ENCODE peak calls at places on chromosomes 5 and 9, in ten cellular contexts. K is body of pancreas, R is A549, L is HepG2, D is IMR-90, S is K562, P is HCT116, X is GM12878, Y is upper lobe of left lung, G is heart left ventricle. H is an unnamed sample.

GRCh38 chr5:17004441-17005086 is 68.5 kb upstream of the MYO10 start:
- ATAC-seq in K (no peak), R (no peak), L (no peak), D (no peak), S (no peak), P (no peak), X (no peak), Y (no peak), G (no peak), H (no peak)

GRCh38 chr9:129321511-129322021 is 143.5 kb upstream of the IER5L start:
- ATAC-seq in K (no peak), R (no peak), L (no peak), D (no peak), S (no peak), P (no peak), X (no peak), Y (no peak), G (no peak), H (no peak)

GRCh38 chr9:35669331-35670145 is 4.2 kb upstream of the CA9 start:
- ATAC-seq in K (peak), R (peak), L (peak), D (peak), S (no peak), P (peak), X (no peak), Y (no peak), G (no peak), H (no peak)

GRCh38 chr9:19020886-19021285 is 12.1 kb downstream of the SAXO1 start:
- ATAC-seq in K (no peak), R (no peak), L (no peak), D (no peak), S (no peak), P (no peak), X (no peak), Y (no peak), G (no peak), H (no peak)

GRCh38 chr5:101153526-101153925 is 250.4 kb upstream of the ST8SIA4 start:
- ATAC-seq in K (no peak), R (no peak), L (no peak), D (no peak), S (no peak), P (no peak), X (peak), Y (no peak), G (no peak), H (no peak)

GRCh38 chr5:99054972-99055371 is 126.2 kb upstream of the CHD1 start:
- ATAC-seq in K (no peak), R (no peak), L (no peak), D (no peak), S (no peak), P (no peak), X (peak), Y (no peak), G (no peak), H (no peak)

GRCh38 chr5:51278458-51279049 is 104.7 kb upstream of the ISL1 start:
- ATAC-seq in K (no peak), R (no peak), L (no peak), D (no peak), S (no peak), P (no peak), X (no peak), Y (no peak), G (no peak), H (no peak)

GRCh38 chr5:170388818-170389217 is 349 bp downstream of the KCNMB1 start:
- ATAC-seq in K (no peak), R (peak), L (peak), D (no peak), S (no peak), P (peak), X (peak), Y (peak), G (peak), H (peak)

GRCh38 chr5:72392326-72392733 is 72.2 kb downstream of the PTCD2 start:
- ATAC-seq in K (no peak), R (peak), L (no peak), D (peak), S (no peak), P (no peak), X (no peak), Y (no peak), G (peak), H (peak)

GRCh38 chr5:170383227-170383626 is 5.9 kb downstream of the KCNMB1 start:
- ATAC-seq in K (no peak), R (no peak), L (no peak), D (no peak), S (no peak), P (no peak), X (no peak), Y (no peak), G (no peak), H (no peak)

GRCh38 chr9:131713016-131713415 is 26.9 kb downstream of the RAPGEF1 start:
- ATAC-seq in K (peak), R (no peak), L (no peak), D (no peak), S (no peak), P (no peak), X (no peak), Y (no peak), G (no peak), H (no peak)

GRCh38 chr5:137975208-137975607 is 57.7 kb downstream of the FAM13B start:
- ATAC-seq in K (no peak), R (no peak), L (no peak), D (no peak), S (no peak), P (no peak), X (no peak), Y (no peak), G (no peak), H (no peak)

GRCh38 chr5:861442-862366 is 10.9 kb upstream of the ZDHHC11 start:
- ATAC-seq in K (no peak), R (peak), L (peak), D (no peak), S (peak), P (peak), X (peak), Y (no peak), G (no peak), H (no peak)

GRCh38 chr5:7396169-7397004 is 449 bp downstream of the ADCY2 start:
- ATAC-seq in K (peak), R (peak), L (peak), D (no peak), S (no peak), P (no peak), X (no peak), Y (peak), G (no peak), H (peak)

GRCh38 chr9:133194597-133194996 is 14.5 kb downstream of the OBP2B start:
- ATAC-seq in K (no peak), R (no peak), L (no peak), D (no peak), S (no peak), P (no peak), X (no peak), Y (no peak), G (no peak), H (no peak)

GRCh38 chr9:97905228-97905627 is 17.1 kb downstream of the TRMO start:
- ATAC-seq in K (no peak), R (no peak), L (no peak), D (no peak), S (no peak), P (no peak), X (no peak), Y (no peak), G (no peak), H (no peak)

GRCh38 chr5:133913413-133914155 is 54.8 kb downstream of the C5orf15 start:
- ATAC-seq in K (peak), R (no peak), L (no peak), D (no peak), S (no peak), P (no peak), X (no peak), Y (no peak), G (no peak), H (no peak)

GRCh38 chr9:106883030-106883429 is 20.1 kb downstream of the ZNF462 start:
- ATAC-seq in K (no peak), R (no peak), L (no peak), D (no peak), S (no peak), P (no peak), X (no peak), Y (peak), G (no peak), H (no peak)

GRCh38 chr5:1494780-1495524 is 28.8 kb downstream of the LPCAT1 start:
- ATAC-seq in K (no peak), R (no peak), L (no peak), D (no peak), S (no peak), P (no peak), X (peak), Y (peak), G (no peak), H (no peak)

GRCh38 chr5:142966146-142966455 is 195.9 kb downstream of the ARHGAP26 start:
- ATAC-seq in K (peak), R (no peak), L (no peak), D (no peak), S (no peak), P (no peak), X (no peak), Y (no peak), G (no peak), H (no peak)

GRCh38 chr5:33148076-33148501 is 292.7 kb upstream of the TARS1 start:
- ATAC-seq in K (no peak), R (peak), L (peak), D (peak), S (no peak), P (no peak), X (no peak), Y (peak), G (no peak), H (peak)

GRCh38 chr9:5793812-5794211 is 39.1 kb downstream of the ERMP1 start:
- ATAC-seq in K (no peak), R (no peak), L (no peak), D (no peak), S (no peak), P (no peak), X (no peak), Y (no peak), G (no peak), H (no peak)

GRCh38 chr9:84258371-84258770 is 82.2 kb downstream of the SLC28A3 start:
- ATAC-seq in K (no peak), R (no peak), L (no peak), D (no peak), S (no peak), P (no peak), X (no peak), Y (no peak), G (no peak), H (no peak)

GRCh38 chr9:106897681-106898080 is 34.7 kb downstream of the ZNF462 start:
- ATAC-seq in K (no peak), R (no peak), L (no peak), D (peak), S (no peak), P (no peak), X (no peak), Y (no peak), G (no peak), H (no peak)

GRCh38 chr9:20015427-20015931 is 226.6 kb upstream of the SLC24A2 start:
- ATAC-seq in K (no peak), R (no peak), L (no peak), D (no peak), S (no peak), P (no peak), X (peak), Y (no peak), G (no peak), H (no peak)

GRCh38 chr9:126677188-126678084 is 63.7 kb downstream of the LMX1B start:
- ATAC-seq in K (no peak), R (no peak), L (no peak), D (no peak), S (no peak), P (no peak), X (no peak), Y (no peak), G (no peak), H (no peak)

GRCh38 chr5:130871346-130872086 is 293.5 kb downstream of the HINT1 start:
- ATAC-seq in K (peak), R (peak), L (peak), D (peak), S (peak), P (peak), X (peak), Y (peak), G (no peak), H (no peak)

GRCh38 chr9:32581512-32582143 is 8.7 kb upstream of the NDUFB6 start:
- ATAC-seq in K (peak), R (peak), L (peak), D (peak), S (peak), P (peak), X (peak), Y (peak), G (no peak), H (no peak)

GRCh38 chr9:112546149-112547012 is 59.8 kb downstream of the KIAA1958 start:
- ATAC-seq in K (no peak), R (no peak), L (no peak), D (peak), S (peak), P (no peak), X (peak), Y (no peak), G (no peak), H (no peak)

GRCh38 chr5:54411176-54411575 is 44.3 kb upstream of the HSPB3 start:
- ATAC-seq in K (no peak), R (no peak), L (no peak), D (no peak), S (no peak), P (no peak), X (no peak), Y (no peak), G (no peak), H (no peak)

GRCh38 chr5:177547736-177548135 is 6.6 kb downstream of the FAM193B start:
- ATAC-seq in K (no peak), R (no peak), L (no peak), D (no peak), S (no peak), P (no peak), X (no peak), Y (no peak), G (no peak), H (no peak)

GRCh38 chr5:72009280-72009679 is 98.0 kb upstream of the MAP1B start:
- ATAC-seq in K (no peak), R (no peak), L (no peak), D (no peak), S (no peak), P (no peak), X (no peak), Y (no peak), G (no peak), H (no peak)

GRCh38 chr9:129506892-129507291 is 114.0 kb downstream of the C9orf50 start:
- ATAC-seq in K (peak), R (no peak), L (no peak), D (peak), S (peak), P (peak), X (no peak), Y (no peak), G (no peak), H (peak)

GRCh38 chr5:68957591-68957990 is 136.2 kb upstream of the SLC30A5 start:
- ATAC-seq in K (no peak), R (no peak), L (no peak), D (no peak), S (no peak), P (no peak), X (no peak), Y (no peak), G (no peak), H (no peak)

GRCh38 chr9:32426278-32426939 is 42.0 kb downstream of the ACO1 start:
- ATAC-seq in K (peak), R (peak), L (peak), D (peak), S (no peak), P (no peak), X (no peak), Y (peak), G (no peak), H (no peak)

GRCh38 chr9:89732952-89733349 is 128.1 kb downstream of the GADD45G start:
- ATAC-seq in K (no peak), R (no peak), L (no peak), D (no peak), S (no peak), P (no peak), X (no peak), Y (no peak), G (no peak), H (no peak)

GRCh38 chr5:53035868-53036381 is 46.8 kb downstream of the ITGA2 start:
- ATAC-seq in K (no peak), R (peak), L (peak), D (no peak), S (peak), P (peak), X (peak), Y (no peak), G (no peak), H (no peak)

GRCh38 chr9:27377147-27377807 is 80.3 kb upstream of the EQTN start:
- ATAC-seq in K (no peak), R (peak), L (no peak), D (no peak), S (no peak), P (no peak), X (peak), Y (no peak), G (no peak), H (no peak)

GRCh38 chr5:159961176-159961689 is 45.0 kb downstream of the ADRA1B start:
- ATAC-seq in K (no peak), R (no peak), L (no peak), D (no peak), S (no peak), P (no peak), X (no peak), Y (no peak), G (no peak), H (no peak)

GRCh38 chr9:93577045-93577939 is 908 bp downstream of the PHF2 start:
- ATAC-seq in K (peak), R (peak), L (peak), D (peak), S (peak), P (peak), X (peak), Y (peak), G (no peak), H (peak)

GRCh38 chr9:93575706-93576295 is 583 bp upstream of the PHF2 start:
- ATAC-seq in K (peak), R (peak), L (peak), D (peak), S (peak), P (peak), X (peak), Y (peak), G (no peak), H (peak)

GRCh38 chr9:93577940-93578682 is 1.7 kb downstream of the PHF2 start:
- ATAC-seq in K (no peak), R (peak), L (peak), D (no peak), S (peak), P (peak), X (peak), Y (no peak), G (no peak), H (no peak)

GRCh38 chr9:93574900-93575705 is 1.3 kb upstream of the PHF2 start:
- ATAC-seq in K (no peak), R (peak), L (no peak), D (peak), S (no peak), P (no peak), X (no peak), Y (peak), G (no peak), H (no peak)

DNA sequence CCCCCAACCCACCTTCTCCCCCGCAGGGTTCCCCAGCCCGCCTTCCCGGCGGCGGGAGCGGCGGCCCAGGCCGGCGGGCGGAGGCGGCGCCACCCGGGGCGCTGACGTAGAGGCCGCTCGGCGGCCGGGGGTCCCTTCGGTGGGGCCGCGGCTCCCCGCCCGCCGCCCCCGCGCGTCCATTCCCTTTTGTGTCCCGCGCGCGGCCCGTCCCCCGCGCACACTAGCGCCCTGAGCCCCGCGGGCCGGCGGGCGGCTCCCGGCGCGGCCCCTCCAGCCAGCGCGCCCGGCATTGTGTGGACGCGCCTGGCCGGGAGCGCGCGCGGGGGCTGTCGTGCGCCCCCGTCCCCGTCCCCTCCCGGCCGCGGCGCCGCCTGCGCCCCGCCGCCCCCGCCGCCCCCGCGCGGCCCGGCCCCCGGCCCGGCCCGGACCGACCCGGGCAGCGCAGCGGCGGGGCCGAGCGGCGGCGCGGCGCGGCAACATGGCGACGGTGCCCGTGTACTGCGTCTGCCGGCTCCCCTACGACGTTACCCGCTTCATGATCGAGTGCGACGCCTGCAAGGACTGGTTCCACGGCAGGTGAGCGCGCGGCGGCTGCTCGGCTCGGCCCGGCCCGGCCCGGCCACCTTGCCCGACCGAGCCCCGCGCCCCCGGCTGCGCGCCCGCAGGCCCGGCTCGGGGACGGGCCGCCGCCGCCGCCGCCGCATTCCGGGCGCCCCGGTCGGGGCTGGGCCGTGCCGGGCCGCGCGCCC is at the start of gene PHF2:
- ATAC-seq in K (peak), R (peak), L (no peak), D (peak), S (peak), P (peak), X (peak), Y (peak), G (no peak), H (peak)
- TF ChIP-seq POLR2A in K (no peak), R (peak), L (no peak), D (no peak), S (no peak), P (no peak), X (peak), Y (no peak), G (no peak), H (peak)

DNA sequence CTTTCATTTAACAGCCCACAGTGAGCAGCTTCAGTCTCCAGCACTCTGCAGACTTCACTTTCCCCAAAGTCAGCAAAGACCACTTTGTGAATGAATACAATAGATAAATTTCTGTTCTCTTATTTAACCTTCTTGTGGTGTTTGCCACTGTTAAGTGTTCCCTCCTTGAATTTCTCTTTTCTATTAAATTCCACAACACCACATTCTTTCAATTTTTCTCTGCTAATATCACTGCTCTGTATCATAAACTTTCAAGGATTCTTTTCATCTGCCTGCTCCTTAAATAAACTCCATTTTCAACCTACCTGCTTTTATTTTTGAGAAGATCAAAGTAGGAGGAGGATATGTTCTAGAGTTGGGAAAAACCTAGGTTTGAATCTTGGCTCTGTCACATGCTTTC is 739.5 kb upstream of the GRAMD2B start:
- ATAC-seq in K (no peak), R (no peak), L (no peak), D (peak), S (no peak), P (no peak), X (no peak), Y (no peak), G (no peak), H (no peak)
- H3K27ac ChIP-seq in K (no peak), R (no peak), L (no peak), D (no peak), S (no peak), P (no peak), X (no peak), Y (no peak), G (no peak), H (no peak)

DNA sequence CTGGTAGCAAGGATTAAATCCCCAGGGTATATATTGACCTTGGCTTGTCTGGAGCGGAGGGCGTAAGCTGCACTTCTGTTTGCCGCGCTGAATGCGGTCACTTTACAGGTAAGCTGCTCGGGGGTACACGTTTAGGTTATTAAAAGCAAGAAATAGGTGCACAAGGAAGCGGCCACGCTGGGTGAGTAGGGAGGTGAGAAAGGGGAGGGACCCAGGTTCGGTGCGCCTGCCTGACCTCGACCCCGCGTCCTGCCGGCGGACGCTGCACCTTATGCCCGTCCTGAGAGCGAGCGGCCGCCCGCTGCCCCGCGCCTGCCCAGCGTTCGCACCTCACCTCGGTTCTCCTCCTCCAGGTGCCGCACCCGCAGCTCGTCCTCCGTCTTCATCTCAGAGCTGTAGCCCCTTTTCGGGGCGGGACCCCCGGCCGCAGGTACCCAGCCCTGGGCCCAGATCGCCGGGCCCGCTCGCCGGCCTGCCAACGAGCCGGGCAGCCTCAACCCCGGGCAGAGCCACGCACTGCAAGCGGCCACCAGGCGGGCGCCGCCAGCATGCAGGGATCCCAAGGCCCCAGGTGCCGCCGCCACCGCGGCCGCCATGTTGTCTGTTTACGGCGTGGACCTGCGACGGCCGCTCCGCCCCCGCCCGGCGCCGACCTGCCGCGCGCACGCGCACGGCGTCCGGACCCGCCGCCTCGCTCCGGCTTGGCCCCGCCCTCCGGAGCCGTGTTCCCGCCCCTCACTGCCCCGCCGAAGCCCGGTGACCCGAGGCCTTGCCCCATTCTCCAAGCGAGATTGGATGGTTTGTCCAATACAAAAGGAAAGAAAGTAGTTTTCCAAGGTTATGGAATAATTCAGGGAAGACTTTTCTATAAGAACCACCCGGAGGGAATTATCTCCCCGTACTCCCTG is at the start of gene AUH:
- ATAC-seq in K (peak), R (peak), L (peak), D (peak), S (peak), P (peak), X (peak), Y (peak), G (peak), H (peak)
- TF ChIP-seq POLR2A in K (peak), R (peak), L (peak), D (peak), S (peak), P (no peak), X (peak), Y (peak), G (peak), H (peak)

GRCh38 chr9:4489562-4489918 is 728 bp upstream of the SLC1A1 start:
- ATAC-seq in K (peak), R (peak), L (peak), D (peak), S (no peak), P (peak), X (peak), Y (peak), G (peak), H (peak)
- H3K27ac ChIP-seq in K (peak), R (peak), L (no peak), D (no peak), S (no peak), P (peak), X (peak), Y (peak), G (peak), H (no peak)

H was measured in gastroesophageal sphincter.